ENCODE peak calls at places on chromosomes 13 and 19, in five cellular contexts. R, N, V, Z and C are unnamed samples. For H3K4me1, the result is how much of the 10 kb centered on the place peaks cover.

GRCh38 chr19:18300930-18301717 is 19.7 kb upstream of the JUND start:
- DNase-seq in Z (peak), V (peak), R (peak), N (peak), C (no peak)

GRCh38 chr19:10325732-10326131 is 7.6 kb downstream of the RAVER1 start:
- DNase-seq in Z (no peak), V (no peak), N (no peak), R (no peak), C (no peak)

GRCh38 chr19:55464669-55465068 is at the start of gene C19orf85:
- DNase-seq in N (no peak), Z (no peak), V (no peak), R (no peak), C (no peak)

GRCh38 chr19:45677351-45678230 is 9.6 kb downstream of the GIPR start:
- DNase-seq in Z (peak), V (peak), R (peak), N (peak), C (peak)

GRCh38 chr19:12994701-12995595 is at the start of gene NFIX:
- DNase-seq in R (peak), N (peak), V (no peak), Z (peak), C (no peak)

GRCh38 chr13:39688699-39689405 is 33.4 kb downstream of the COG6 start:
- DNase-seq in Z (peak), R (no peak), V (no peak), N (no peak), C (no peak)

GRCh38 chr13:111967572-111968201 is 99.3 kb upstream of the SOX1 start:
- DNase-seq in R (no peak), Z (no peak), N (no peak), V (no peak), C (no peak)

GRCh38 chr13:95221991-95222732 is 79.1 kb downstream of the ABCC4 start:
- DNase-seq in Z (no peak), R (no peak), V (no peak), N (no peak), C (no peak)

GRCh38 chr13:20544186-20544914 is 18.7 kb upstream of the CRYL1 start:
- DNase-seq in Z (no peak), R (no peak), V (no peak), N (no peak), C (no peak)

GRCh38 chr13:100517135-100517534 is 71.5 kb downstream of the GGACT start:
- DNase-seq in Z (no peak), N (no peak), V (peak), R (no peak), C (no peak)

GRCh38 chr19:27734496-27735220 is 1478.3 kb downstream of the UQCRFS1 start:
- DNase-seq in Z (no peak), V (no peak), R (no peak), N (no peak), C (no peak)

GRCh38 chr19:15810335-15810734 is 5.1 kb downstream of the OR10H1 start:
- DNase-seq in V (peak), N (peak), Z (no peak), R (no peak), C (no peak)

GRCh38 chr19:13215572-13216380 is 65.6 kb downstream of the IER2 start:
- DNase-seq in V (no peak), R (no peak), N (no peak), Z (no peak), C (no peak)

GRCh38 chr19:47089767-47090350 is 23.7 kb downstream of the ZC3H4 start:
- DNase-seq in Z (no peak), N (no peak), V (no peak), R (no peak), C (no peak)

GRCh38 chr13:94993608-94994007 is 281.3 kb upstream of the SOX21 start:
- DNase-seq in N (no peak), V (no peak), Z (no peak), R (no peak), C (no peak)

DNA sequence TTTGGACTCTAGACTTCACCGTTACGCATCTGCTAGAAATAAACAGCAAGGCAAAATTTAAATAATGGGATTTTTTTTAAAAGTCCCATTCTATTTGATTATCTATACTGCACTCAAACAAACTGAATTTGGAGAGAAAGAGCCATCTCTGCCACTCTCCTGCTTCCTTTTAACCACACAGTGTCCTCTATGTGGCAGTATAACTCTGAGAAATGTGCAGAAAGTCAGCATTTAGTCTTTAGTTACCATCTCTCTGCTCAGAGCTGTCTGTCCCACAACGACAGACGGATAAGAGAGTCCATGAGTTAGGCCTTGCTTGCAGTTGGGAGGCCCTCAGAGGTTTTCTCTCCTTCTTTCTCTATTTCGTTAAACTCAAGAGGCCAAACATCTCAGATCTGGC is 21.2 kb downstream of the CCNA1 start:
- DNase-seq in N (no peak), V (no peak), R (no peak), Z (peak), C (no peak)
- TF ChIP-seq CTCF in N (no peak), V (no peak), R (peak), Z (peak), C (peak)

GRCh38 chr19:35756373-35757230 is at the start of gene HSPB6:
- DNase-seq in R (peak), V (no peak), N (peak), Z (peak), C (peak)
- H3K4me1 ChIP-seq in R (under half), V (under half), N (half or more), Z (under half), C (under half)

DNA sequence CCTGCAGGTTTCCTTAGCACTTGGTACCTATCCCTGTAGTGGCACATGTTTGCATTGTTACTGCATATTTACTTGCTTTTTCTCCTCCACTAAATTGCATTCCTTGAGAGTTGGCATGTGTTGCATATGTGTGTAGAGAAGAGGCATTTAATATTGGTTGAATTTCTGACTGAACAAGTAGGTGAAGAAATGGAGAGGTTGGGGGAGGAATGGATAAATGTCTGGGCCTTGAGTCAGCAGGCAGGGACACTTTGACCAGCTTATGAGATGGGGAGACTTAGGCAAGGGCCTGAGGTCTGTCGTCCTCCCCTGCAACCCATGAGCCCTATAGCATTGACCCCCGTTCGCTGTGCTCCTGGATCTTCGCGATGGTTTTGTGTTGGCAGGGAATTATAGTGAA is 2.0 kb upstream of the GPR18 start:
- DNase-seq in V (no peak), N (no peak), Z (peak), R (no peak), C (no peak)
- H3K27ac ChIP-seq in V (no peak), N (no peak), Z (no peak), R (no peak), C (no peak)

DNA sequence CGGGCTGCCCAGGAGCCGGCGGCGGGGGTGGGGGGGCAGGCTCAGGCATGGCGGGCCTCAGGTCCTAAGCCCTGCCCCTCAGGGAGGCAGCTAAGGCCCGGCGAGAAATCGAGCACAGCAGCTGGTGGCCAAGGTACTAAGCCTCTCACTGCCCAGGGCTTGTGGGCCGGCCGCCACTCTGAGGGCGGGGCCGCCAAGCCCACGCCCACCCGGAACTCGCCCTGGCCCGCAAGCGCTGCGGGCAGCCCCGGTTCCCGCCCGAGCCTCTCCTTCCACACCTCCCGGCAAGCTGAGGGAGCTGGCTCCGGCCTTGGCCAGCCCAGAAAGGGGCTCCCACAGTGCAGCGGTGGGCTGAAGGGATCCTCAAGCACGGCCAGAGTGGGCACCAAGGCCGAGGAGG is 33.1 kb downstream of the PCDH8 start:
- DNase-seq in N (no peak), Z (no peak), V (no peak), R (no peak), C (no peak)
- TF ChIP-seq CTCF in N (no peak), Z (no peak), V (no peak), R (no peak), C (no peak)

GRCh38 chr13:78478183-78478582 is 125.2 kb downstream of the POU4F1 start:
- DNase-seq in R (no peak), V (no peak), Z (no peak), N (no peak), C (no peak)
- H3K4me1 ChIP-seq in R (under half), V (under half), Z (under half), N (under half), C (under half)

GRCh38 chr13:96835591-96835990 is 158.7 kb downstream of the OXGR1 start:
- DNase-seq in N (no peak), V (no peak), R (no peak), Z (no peak), C (no peak)

GRCh38 chr13:96834626-96835025 is 159.7 kb downstream of the OXGR1 start:
- DNase-seq in N (no peak), Z (no peak), V (no peak), R (no peak), C (no peak)

GRCh38 chr13:96837809-96838208 is 156.5 kb downstream of the OXGR1 start:
- DNase-seq in V (no peak), N (no peak), Z (no peak), R (no peak), C (no peak)

DNA sequence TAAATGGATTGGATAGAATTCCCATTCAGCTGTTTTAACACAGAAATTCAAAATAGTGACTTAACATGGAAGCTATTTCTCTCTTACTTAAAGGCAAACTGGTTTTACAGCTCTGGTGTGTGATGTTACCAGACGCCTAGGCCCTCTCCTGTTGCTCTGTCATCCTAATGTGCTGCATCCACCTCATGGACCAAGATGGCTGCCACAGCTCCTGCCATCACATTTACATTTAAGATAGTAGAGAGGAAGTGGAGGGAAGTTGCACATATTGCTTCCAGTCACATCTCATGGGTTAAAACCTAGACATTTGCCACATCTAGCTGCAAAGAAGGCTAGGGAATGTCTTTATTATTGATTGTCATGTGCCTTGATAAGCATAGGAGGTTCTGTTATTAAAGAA is 157.5 kb downstream of the OXGR1 start:
- DNase-seq in V (no peak), N (no peak), Z (no peak), R (no peak), C (no peak)
- H3K27ac ChIP-seq in V (no peak), N (no peak), Z (no peak), R (no peak), C (no peak)

DNA sequence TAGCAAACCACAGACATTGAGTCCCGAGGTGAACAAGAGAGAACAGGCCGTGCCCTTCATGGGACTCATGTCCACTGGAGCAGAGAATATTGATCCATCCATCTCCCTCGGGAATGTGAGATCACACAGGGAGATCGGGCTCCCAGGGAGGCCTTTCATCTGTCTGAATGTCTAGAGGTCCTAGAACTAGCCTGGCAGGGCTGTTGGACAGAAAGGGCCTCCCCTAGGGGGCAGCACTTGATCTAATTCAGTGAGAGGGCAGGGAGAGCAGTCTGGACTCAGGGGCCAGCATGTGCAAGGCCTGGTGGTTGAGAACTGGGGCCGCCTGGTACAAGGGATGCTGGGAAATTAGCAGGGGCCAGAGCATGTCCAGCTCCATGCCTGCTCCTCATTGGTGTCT is 4.3 kb downstream of the RUVBL2 start:
- DNase-seq in Z (peak), V (peak), R (peak), N (no peak), C (no peak)
- TF ChIP-seq CTCF in Z (peak), V (peak), R (peak), N (no peak), C (peak)